ENCODE peak calls at places on chromosomes 2 and 18, in six cellular contexts. One of them, this sample, is unnamed.

GRCh38 chr2:155377931-155378444 is 679.5 kb downstream of the KCNJ3 start:
- DNase-seq in uterus: no peak
- DNase-seq in Kasumi-1: no peak
- DNase-seq in stimulated activated CD8-positive, alpha-beta memory T cell treated with anti-CD3 and anti-CD28 coated beads, Interleukin-15, amount 100 ng/mL, for 24 hours: no peak
- DNase-seq in T follicular helper cell: no peak
- DNase-seq in T1000: no peak
- DNase-seq in this sample: no peak

GRCh38 chr18:13579874-13580273 is 146.5 kb downstream of the FAM210A start:
- DNase-seq in uterus: no peak
- DNase-seq in Kasumi-1: peak; percentile 30
- DNase-seq in stimulated activated CD8-positive, alpha-beta memory T cell treated with anti-CD3 and anti-CD28 coated beads, Interleukin-15, amount 100 ng/mL, for 24 hours: no peak
- DNase-seq in T follicular helper cell: no peak
- DNase-seq in T1000: no peak
- DNase-seq in this sample: no peak

GRCh38 chr2:173264603-173265366 is 89.9 kb upstream of the CDCA7 start:
- DNase-seq in uterus: no peak
- DNase-seq in Kasumi-1: peak; percentile 100
- DNase-seq in stimulated activated CD8-positive, alpha-beta memory T cell treated with anti-CD3 and anti-CD28 coated beads, Interleukin-15, amount 100 ng/mL, for 24 hours: no peak
- DNase-seq in T follicular helper cell: no peak
- DNase-seq in T1000: no peak
- DNase-seq in this sample: no peak

GRCh38 chr2:170222842-170223241 is 44.9 kb downstream of the MYO3B start:
- DNase-seq in uterus: no peak
- DNase-seq in Kasumi-1: no peak
- DNase-seq in stimulated activated CD8-positive, alpha-beta memory T cell treated with anti-CD3 and anti-CD28 coated beads, Interleukin-15, amount 100 ng/mL, for 24 hours: no peak
- DNase-seq in T follicular helper cell: no peak
- DNase-seq in T1000: no peak
- DNase-seq in this sample: no peak

GRCh38 chr18:79788096-79789085 is 9.3 kb upstream of the KCNG2 start:
- DNase-seq in uterus: no peak
- DNase-seq in Kasumi-1: no peak
- DNase-seq in stimulated activated CD8-positive, alpha-beta memory T cell treated with anti-CD3 and anti-CD28 coated beads, Interleukin-15, amount 100 ng/mL, for 24 hours: no peak
- DNase-seq in T follicular helper cell: no peak
- DNase-seq in T1000: no peak
- DNase-seq in this sample: no peak

GRCh38 chr18:69759046-69759445 is 188.6 kb downstream of the CD226 start:
- DNase-seq in uterus: no peak
- DNase-seq in Kasumi-1: no peak
- DNase-seq in stimulated activated CD8-positive, alpha-beta memory T cell treated with anti-CD3 and anti-CD28 coated beads, Interleukin-15, amount 100 ng/mL, for 24 hours: no peak
- DNase-seq in T follicular helper cell: no peak
- DNase-seq in T1000: no peak
- DNase-seq in this sample: no peak

GRCh38 chr2:136238552-136239346 is 120.8 kb upstream of the CXCR4 start:
- DNase-seq in uterus: no peak
- DNase-seq in Kasumi-1: peak; percentile 94
- DNase-seq in stimulated activated CD8-positive, alpha-beta memory T cell treated with anti-CD3 and anti-CD28 coated beads, Interleukin-15, amount 100 ng/mL, for 24 hours: no peak
- DNase-seq in T follicular helper cell: peak; percentile 29
- DNase-seq in T1000: no peak
- DNase-seq in this sample: no peak

GRCh38 chr18:23387265-23387664 is 65.8 kb upstream of the RIOK3 start:
- DNase-seq in uterus: no peak
- DNase-seq in Kasumi-1: no peak
- DNase-seq in stimulated activated CD8-positive, alpha-beta memory T cell treated with anti-CD3 and anti-CD28 coated beads, Interleukin-15, amount 100 ng/mL, for 24 hours: no peak
- DNase-seq in T follicular helper cell: no peak
- DNase-seq in T1000: no peak
- DNase-seq in this sample: no peak

GRCh38 chr2:24855022-24855622 is 61.9 kb downstream of the CENPO start:
- DNase-seq in uterus: no peak
- DNase-seq in Kasumi-1: no peak
- DNase-seq in stimulated activated CD8-positive, alpha-beta memory T cell treated with anti-CD3 and anti-CD28 coated beads, Interleukin-15, amount 100 ng/mL, for 24 hours: no peak
- DNase-seq in T follicular helper cell: no peak
- DNase-seq in T1000: no peak
- DNase-seq in this sample: no peak

GRCh38 chr2:238103465-238104070 is 3.4 kb downstream of the ESPNL start:
- DNase-seq in uterus: peak; percentile 5
- DNase-seq in Kasumi-1: no peak
- DNase-seq in stimulated activated CD8-positive, alpha-beta memory T cell treated with anti-CD3 and anti-CD28 coated beads, Interleukin-15, amount 100 ng/mL, for 24 hours: no peak
- DNase-seq in T follicular helper cell: no peak
- DNase-seq in T1000: no peak
- DNase-seq in this sample: no peak

GRCh38 chr2:72415256-72415655 is 267.6 kb upstream of the CYP26B1 start:
- DNase-seq in uterus: no peak
- DNase-seq in Kasumi-1: no peak
- DNase-seq in stimulated activated CD8-positive, alpha-beta memory T cell treated with anti-CD3 and anti-CD28 coated beads, Interleukin-15, amount 100 ng/mL, for 24 hours: no peak
- DNase-seq in T follicular helper cell: no peak
- DNase-seq in T1000: no peak
- DNase-seq in this sample: no peak

GRCh38 chr2:118061135-118061955 is 26.9 kb upstream of the INSIG2 start:
- DNase-seq in uterus: no peak
- DNase-seq in Kasumi-1: peak; percentile 41
- DNase-seq in stimulated activated CD8-positive, alpha-beta memory T cell treated with anti-CD3 and anti-CD28 coated beads, Interleukin-15, amount 100 ng/mL, for 24 hours: no peak
- DNase-seq in T follicular helper cell: no peak
- DNase-seq in T1000: no peak
- DNase-seq in this sample: no peak

GRCh38 chr2:38898256-38898655 is 8.6 kb downstream of the ARHGEF33 start:
- DNase-seq in uterus: no peak
- DNase-seq in Kasumi-1: no peak
- DNase-seq in stimulated activated CD8-positive, alpha-beta memory T cell treated with anti-CD3 and anti-CD28 coated beads, Interleukin-15, amount 100 ng/mL, for 24 hours: no peak
- DNase-seq in T follicular helper cell: no peak
- DNase-seq in T1000: no peak
- DNase-seq in this sample: no peak

GRCh38 chr2:126971481-126972271 is 73.0 kb downstream of the TEX51 start:
- DNase-seq in uterus: peak; percentile 75
- DNase-seq in Kasumi-1: peak; percentile 69
- DNase-seq in stimulated activated CD8-positive, alpha-beta memory T cell treated with anti-CD3 and anti-CD28 coated beads, Interleukin-15, amount 100 ng/mL, for 24 hours: peak; percentile 33
- DNase-seq in T follicular helper cell: peak; percentile 40
- DNase-seq in T1000: peak; percentile 66
- DNase-seq in this sample: peak; percentile 44

GRCh38 chr18:67478249-67478648 is 38.3 kb downstream of the DSEL start:
- DNase-seq in uterus: no peak
- DNase-seq in Kasumi-1: no peak
- DNase-seq in stimulated activated CD8-positive, alpha-beta memory T cell treated with anti-CD3 and anti-CD28 coated beads, Interleukin-15, amount 100 ng/mL, for 24 hours: no peak
- DNase-seq in T follicular helper cell: no peak
- DNase-seq in T1000: no peak
- DNase-seq in this sample: no peak

GRCh38 chr18:48750485-48751175 is 200.1 kb downstream of the SMAD7 start:
- DNase-seq in uterus: no peak
- DNase-seq in Kasumi-1: no peak
- DNase-seq in stimulated activated CD8-positive, alpha-beta memory T cell treated with anti-CD3 and anti-CD28 coated beads, Interleukin-15, amount 100 ng/mL, for 24 hours: no peak
- DNase-seq in T follicular helper cell: no peak
- DNase-seq in T1000: no peak
- DNase-seq in this sample: no peak